ENCODE peak calls at places on chromosomes 2 and 18, in seven cellular contexts. I is uterus; D is mesenchymal stem cell; H is GM23338; F is fibroblast of lung; J is CD8-positive, alpha-beta memory T cell; B is GM23248. C is an unnamed sample.

GRCh38 chr2:13260401-13260800 is 543.7 kb downstream of the TRIB2 start:
- DNase-seq in F (no peak), I (no peak), J (no peak), B (no peak), D (no peak), H (peak; percentile 44), C (no peak)

GRCh38 chr2:191846787-191847620 is at the start of gene CAVIN2:
- DNase-seq in J (no peak), D (peak; percentile 80), B (peak; percentile 76), F (peak; percentile 72), I (peak; percentile 82), H (no peak), C (peak; percentile 20)

GRCh38 chr2:197092431-197092830 is 165.9 kb upstream of the PGAP1 start:
- DNase-seq in J (no peak), H (no peak), I (peak; percentile 83), D (peak; percentile 92), B (peak; percentile 77), F (peak; percentile 75), C (no peak)

GRCh38 chr2:180033993-180034894 is 27.1 kb upstream of the CWC22 start:
- DNase-seq in D (no peak), F (peak; percentile 63), H (peak; percentile 73), B (no peak), J (no peak), I (no peak), C (peak; percentile 45)

GRCh38 chr2:223815186-223815883 is 22.0 kb downstream of the AP1S3 start:
- DNase-seq in H (no peak), J (no peak), I (no peak), F (peak; percentile 97), B (peak; percentile 95), D (peak; percentile 80), C (no peak)

GRCh38 chr2:215423928-215424540 is 11.8 kb downstream of the FN1 start:
- DNase-seq in F (peak; percentile 42), B (peak; percentile 22), I (no peak), J (no peak), H (no peak), D (no peak), C (no peak)

GRCh38 chr18:66646622-66647021 is 42.7 kb upstream of the CDH19 start:
- DNase-seq in F (peak; percentile 55), B (no peak), I (no peak), J (no peak), D (peak; percentile 4), H (no peak), C (no peak)

GRCh38 chr2:189505412-189505953 is 64.2 kb downstream of the WDR75 start:
- DNase-seq in D (no peak), F (no peak), I (no peak), J (no peak), B (no peak), H (no peak), C (no peak)

GRCh38 chr2:23239374-23239773 is 145.6 kb upstream of the KLHL29 start:
- DNase-seq in B (no peak), J (no peak), D (no peak), I (no peak), H (no peak), F (no peak), C (no peak)

DNA sequence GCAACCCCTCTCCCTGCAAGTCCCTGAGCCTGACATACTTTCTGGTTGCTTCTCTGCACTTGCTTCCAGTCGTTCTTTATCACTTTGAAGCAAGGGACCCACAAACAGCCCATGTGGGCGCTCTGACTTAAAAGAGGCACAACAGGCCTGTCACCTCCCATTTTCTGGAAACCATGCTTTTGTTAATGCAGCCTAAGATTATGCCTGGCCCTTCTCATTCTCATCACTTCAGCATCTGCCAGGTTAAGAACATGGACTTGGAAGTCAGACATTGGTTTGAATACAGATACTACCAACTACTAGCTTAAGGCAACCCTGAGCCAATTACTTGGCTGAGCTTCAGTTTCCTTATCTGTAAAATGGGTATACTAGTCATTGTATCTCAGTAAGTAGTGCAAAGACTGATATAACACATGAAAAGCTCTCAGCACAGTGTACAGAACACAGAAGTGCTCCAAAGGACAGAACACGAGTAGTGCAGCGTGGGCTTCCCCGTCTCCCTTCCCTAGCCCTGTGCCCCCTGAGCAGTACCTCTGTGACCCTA is 141.4 kb downstream of the TNS1 start:
- DNase-seq in H (no peak), B (no peak), D (no peak), F (no peak), J (no peak), I (no peak), C (no peak)
- H3K36me3 ChIP-seq in H (no peaks in the 10 kb centered on the region), B (peaks cover 21% of the 10 kb centered on the region), D (peaks cover 71% of the 10 kb centered on the region), F (peaks cover 11% of the 10 kb centered on the region), J (no peaks in the 10 kb centered on the region), I (no peaks in the 10 kb centered on the region), C (peaks cover 5% of the 10 kb centered on the region)

DNA sequence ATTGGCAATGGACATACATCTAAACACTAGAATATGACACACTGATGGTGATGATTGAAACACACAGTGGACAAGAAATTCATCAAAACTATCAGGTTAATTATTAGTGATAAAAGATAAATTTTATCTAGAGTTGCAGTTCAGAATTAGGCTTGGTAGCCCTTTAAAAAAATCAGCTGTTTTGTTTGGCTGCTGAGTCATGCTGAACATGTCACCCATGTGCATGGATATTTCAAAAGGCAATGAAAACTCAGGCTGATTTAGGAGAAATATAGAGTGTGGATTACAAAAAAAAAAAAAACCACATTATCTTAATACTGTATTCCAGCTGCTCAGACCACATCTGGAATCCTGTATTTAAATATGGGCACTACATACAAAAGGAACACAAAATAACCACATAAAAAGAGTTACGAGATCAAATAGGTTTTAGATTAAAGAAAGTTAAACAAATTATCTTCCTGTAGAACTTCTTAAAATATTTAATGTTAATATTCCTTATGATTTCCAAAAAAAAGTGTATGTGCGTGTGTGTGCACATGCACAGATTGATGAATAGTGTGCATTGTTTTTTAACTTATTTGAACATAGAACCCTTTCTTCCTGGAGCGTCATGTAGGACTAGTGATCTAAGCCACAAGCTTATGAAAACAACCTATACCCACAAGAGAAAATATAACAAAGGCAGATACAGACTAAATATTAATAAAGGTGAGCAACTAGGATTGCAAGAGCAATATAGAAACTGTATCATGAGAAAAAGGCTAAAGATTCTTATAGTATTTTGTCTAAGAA is 186.2 kb downstream of the STK39 start:
- DNase-seq in F (peak; percentile 37), H (no peak), B (peak; percentile 62), D (peak; percentile 34), J (no peak), I (no peak), C (no peak)
- H3K36me3 ChIP-seq in F (peaks cover 2% of the 10 kb centered on the region), H (no peaks in the 10 kb centered on the region), B (no peaks in the 10 kb centered on the region), D (peaks cover 6% of the 10 kb centered on the region), J (peaks cover 4% of the 10 kb centered on the region), I (no peaks in the 10 kb centered on the region), C (no peaks in the 10 kb centered on the region)

GRCh38 chr2:152067823-152068222 is 31.0 kb downstream of the CACNB4 start:
- DNase-seq in D (no peak), J (no peak), I (no peak), H (no peak), B (peak; percentile 47), F (no peak), C (no peak)

GRCh38 chr2:152068226-152068625 is 30.6 kb downstream of the CACNB4 start:
- DNase-seq in F (no peak), H (no peak), B (no peak), J (no peak), D (no peak), I (no peak), C (no peak)

GRCh38 chr2:152063325-152063924 is 35.4 kb downstream of the CACNB4 start:
- DNase-seq in F (no peak), I (no peak), B (no peak), J (no peak), H (no peak), D (no peak), C (no peak)

GRCh38 chr2:152062130-152063091 is 36.4 kb downstream of the CACNB4 start:
- DNase-seq in H (no peak), F (peak; percentile 82), D (peak; percentile 65), B (peak; percentile 92), I (peak; percentile 36), J (no peak), C (peak; percentile 32)

DNA sequence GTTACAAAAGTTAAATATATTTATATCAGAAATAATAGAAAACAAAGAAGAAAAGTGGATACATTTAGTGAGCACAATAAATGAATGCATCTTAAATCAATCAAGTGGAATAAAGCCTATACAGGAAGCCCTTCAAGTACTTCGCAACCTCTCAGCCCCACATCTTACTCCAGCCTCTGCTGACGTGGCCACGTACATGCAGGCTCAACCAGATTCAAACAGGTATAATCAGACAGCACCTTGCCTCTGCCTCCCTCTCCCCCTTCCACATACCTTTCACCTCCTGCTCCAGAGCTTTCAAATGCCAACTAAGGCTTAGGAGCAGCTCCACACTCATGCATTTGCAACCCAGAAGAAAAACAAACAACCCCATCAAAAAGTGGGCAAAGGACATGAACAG is 32.9 kb downstream of the CACNB4 start:
- DNase-seq in I (no peak), D (no peak), H (no peak), B (no peak), J (no peak), F (no peak), C (no peak)
- H3K36me3 ChIP-seq in I (no peaks in the 10 kb centered on the region), D (no peaks in the 10 kb centered on the region), H (no peaks in the 10 kb centered on the region), B (no peaks in the 10 kb centered on the region), J (no peaks in the 10 kb centered on the region), F (no peaks in the 10 kb centered on the region), C (no peaks in the 10 kb centered on the region)

GRCh38 chr2:217905395-217905794 is 97.4 kb downstream of the TNS1 start:
- DNase-seq in F (no peak), I (peak; percentile 56), B (no peak), H (no peak), J (no peak), D (no peak), C (peak; percentile 82)
- H3K36me3 ChIP-seq in F (peaks cover 3% of the 10 kb centered on the region), I (no peaks in the 10 kb centered on the region), B (peaks cover 5% of the 10 kb centered on the region), H (no peaks in the 10 kb centered on the region), J (no peaks in the 10 kb centered on the region), D (peaks cover 61% of the 10 kb centered on the region), C (no peaks in the 10 kb centered on the region)

DNA sequence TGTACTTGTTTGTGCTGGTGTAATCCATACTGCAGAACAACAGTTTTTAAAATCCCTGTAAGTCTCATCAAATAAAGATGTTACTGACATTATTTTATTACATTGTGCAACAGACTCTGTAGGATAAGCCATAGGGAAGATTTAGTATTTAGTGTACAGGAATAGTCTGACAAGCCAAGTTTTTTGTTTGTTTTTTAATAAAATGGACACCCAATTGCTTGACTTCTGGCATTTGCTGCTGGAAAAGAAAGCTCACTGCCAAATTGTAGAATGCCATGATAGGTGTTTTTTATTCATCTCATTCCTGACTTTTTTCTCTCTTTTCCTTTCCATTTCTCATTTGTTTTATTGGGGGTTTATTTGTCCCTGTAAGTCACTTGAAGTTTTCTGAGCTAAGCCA is 38.1 kb downstream of the SMARCAL1 start:
- DNase-seq in I (no peak), F (no peak), H (no peak), D (no peak), J (no peak), B (no peak), C (no peak)
- H3K36me3 ChIP-seq in I (no peaks in the 10 kb centered on the region), F (peaks cover 18% of the 10 kb centered on the region), H (peaks cover 29% of the 10 kb centered on the region), D (peaks cover 35% of the 10 kb centered on the region), J (peaks cover 54% of the 10 kb centered on the region), B (peaks cover 75% of the 10 kb centered on the region), C (peaks cover 95% of the 10 kb centered on the region)

GRCh38 chr2:169479257-169480078 is at the start of gene BBS5:
- DNase-seq in H (peak; percentile 78), F (peak; percentile 88), J (peak; percentile 68), D (peak; percentile 87), I (peak; percentile 76), B (peak; percentile 96), C (peak; percentile 68)
- H3K36me3 ChIP-seq in H (no peaks in the 10 kb centered on the region), F (no peaks in the 10 kb centered on the region), J (no peaks in the 10 kb centered on the region), D (peaks cover 3% of the 10 kb centered on the region), I (no peaks in the 10 kb centered on the region), B (peaks cover 3% of the 10 kb centered on the region), C (no peaks in the 10 kb centered on the region)

DNA sequence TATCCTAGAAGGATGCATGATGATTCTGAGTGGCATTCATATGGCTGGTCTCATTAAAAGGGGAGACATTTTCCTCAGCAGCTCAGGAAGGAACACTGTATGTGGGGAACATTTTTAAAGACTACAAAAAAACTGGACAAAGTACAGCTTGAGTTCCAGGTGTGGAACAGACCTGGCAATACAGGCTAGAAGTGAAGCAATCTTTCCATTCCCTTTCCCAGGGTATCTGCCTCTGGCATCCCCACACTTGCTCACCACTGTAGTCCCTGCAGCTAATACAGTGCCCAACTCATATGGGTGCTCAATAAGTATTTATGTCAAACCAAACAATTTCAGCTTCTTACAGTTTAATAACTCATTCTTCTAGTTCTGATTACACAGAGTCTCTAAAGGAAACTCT is 8.1 kb downstream of the RNF103 start:
- DNase-seq in D (no peak), H (no peak), F (no peak), J (no peak), B (no peak), I (no peak), C (no peak)
- H3K36me3 ChIP-seq in D (peaks cover 8% of the 10 kb centered on the region), H (no peaks in the 10 kb centered on the region), F (peaks cover 2% of the 10 kb centered on the region), J (no peaks in the 10 kb centered on the region), B (peaks cover 49% of the 10 kb centered on the region), I (no peaks in the 10 kb centered on the region), C (no peaks in the 10 kb centered on the region)

C was measured in gastrocnemius medialis.